ENCODE peak calls at places on chromosomes 5 and 9, in eight cellular contexts. C, G, V, B, D, I, U and E are unnamed samples.

GRCh38 chr9:128420651-128421473 is at the start of gene CERCAM:
- DNase-seq in C (peak), G (peak), V (peak), B (peak), D (peak), I (peak), U (peak), E (peak)

GRCh38 chr9:13857521-13857920 is 456.4 kb downstream of the NFIB start:
- DNase-seq in C (no peak), G (no peak), V (no peak), B (no peak), D (no peak), I (peak), U (no peak), E (peak)

GRCh38 chr5:4295663-4296339 is 700.2 kb downstream of the IRX1 start:
- DNase-seq in C (peak), G (peak), V (peak), B (no peak), D (no peak), I (no peak), U (peak), E (peak)

GRCh38 chr5:3310551-3311340 is 284.9 kb upstream of the IRX1 start:
- DNase-seq in C (peak), G (no peak), V (no peak), B (no peak), D (no peak), I (peak), U (no peak), E (peak)

GRCh38 chr5:75037106-75037505 is 15.3 kb downstream of the GCNT4 start:
- DNase-seq in C (no peak), G (no peak), V (peak), B (no peak), D (no peak), I (peak), U (no peak), E (peak)

GRCh38 chr5:39906146-39906545 is 481.4 kb upstream of the DAB2 start:
- DNase-seq in C (no peak), G (no peak), V (no peak), B (peak), D (no peak), I (peak), U (no peak), E (peak)

GRCh38 chr5:127092690-127093089 is 19.4 kb upstream of the C5orf63 start:
- DNase-seq in C (peak), G (peak), V (no peak), B (no peak), D (no peak), I (peak), U (peak), E (peak)

GRCh38 chr5:68834486-68834885 is 259.3 kb upstream of the SLC30A5 start:
- DNase-seq in C (no peak), G (no peak), V (peak), B (no peak), D (no peak), I (no peak), U (no peak), E (peak)

GRCh38 chr5:179228341-179229121 is 116.7 kb downstream of the ADAMTS2 start:
- DNase-seq in C (peak), G (no peak), V (no peak), B (no peak), D (no peak), I (no peak), U (peak), E (no peak)

GRCh38 chr9:78167356-78167755 is 68.5 kb upstream of the CEP78 start:
- DNase-seq in C (no peak), G (peak), V (peak), B (no peak), D (no peak), I (peak), U (no peak), E (no peak)

GRCh38 chr9:105911104-105911911 is 217.0 kb downstream of the TMEM38B start:
- DNase-seq in C (peak), G (peak), V (no peak), B (no peak), D (no peak), I (peak), U (no peak), E (no peak)

GRCh38 chr9:83646500-83647239 is 23.7 kb downstream of the IDNK start:
- DNase-seq in C (no peak), G (no peak), V (no peak), B (no peak), D (no peak), I (no peak), U (no peak), E (no peak)

GRCh38 chr5:59588922-59589321 is 304.6 kb downstream of the PDE4D start:
- DNase-seq in C (no peak), G (no peak), V (no peak), B (no peak), D (no peak), I (peak), U (no peak), E (peak)

GRCh38 chr5:141564216-141564692 is 54.5 kb downstream of the DIAPH1 start:
- DNase-seq in C (peak), G (peak), V (peak), B (peak), D (peak), I (peak), U (peak), E (peak)

GRCh38 chr9:14993891-14994554 is 83.8 kb upstream of the FREM1 start:
- DNase-seq in C (no peak), G (peak), V (no peak), B (no peak), D (no peak), I (no peak), U (no peak), E (peak)

GRCh38 chr9:112705773-112706427 is 12.0 kb downstream of the INIP start:
- DNase-seq in C (peak), G (peak), V (peak), B (no peak), D (no peak), I (peak), U (peak), E (peak)

GRCh38 chr5:126501448-126501847 is 78.2 kb downstream of the GRAMD2B start:
- DNase-seq in C (no peak), G (no peak), V (no peak), B (no peak), D (no peak), I (no peak), U (no peak), E (no peak)

GRCh38 chr5:135950611-135951010 is 4.2 kb downstream of the LECT2 start:
- DNase-seq in C (no peak), G (no peak), V (no peak), B (no peak), D (no peak), I (no peak), U (no peak), E (peak)

GRCh38 chr5:127705120-127705892 is 2.1 kb downstream of the CCDC192 start:
- DNase-seq in C (no peak), G (peak), V (peak), B (no peak), D (no peak), I (peak), U (no peak), E (peak)

GRCh38 chr5:58090704-58091103 is 369.2 kb downstream of the PLK2 start:
- DNase-seq in C (no peak), G (no peak), V (no peak), B (no peak), D (no peak), I (peak), U (no peak), E (no peak)

GRCh38 chr5:54727874-54728273 is 210.3 kb downstream of the SNX18 start:
- DNase-seq in C (no peak), G (no peak), V (no peak), B (no peak), D (no peak), I (no peak), U (no peak), E (no peak)

GRCh38 chr9:80292231-80292630 is 720.5 kb downstream of the TLE4 start:
- DNase-seq in C (no peak), G (no peak), V (no peak), B (no peak), D (no peak), I (no peak), U (no peak), E (no peak)
- TF ChIP-seq EZH2phosphoT487 in C (no peak), G (no peak), V (no peak), B (no peak), D (no peak), I (no peak), U (no peak), E (no peak)

GRCh38 chr5:133460172-133460758 is 152.1 kb downstream of the FSTL4 start:
- DNase-seq in C (peak), G (peak), V (no peak), B (peak), D (peak), I (peak), U (peak), E (peak)
- TF ChIP-seq EZH2phosphoT487 in C (no peak), G (no peak), V (no peak), B (no peak), D (no peak), I (no peak), U (no peak), E (no peak)

GRCh38 chr5:131328536-131329186 is 64.8 kb downstream of the CDC42SE2 start:
- DNase-seq in C (no peak), G (no peak), V (peak), B (no peak), D (no peak), I (peak), U (no peak), E (peak)

GRCh38 chr5:131323378-131323777 is 59.5 kb downstream of the CDC42SE2 start:
- DNase-seq in C (no peak), G (no peak), V (no peak), B (no peak), D (no peak), I (no peak), U (no peak), E (no peak)

GRCh38 chr5:131322926-131323325 is 59.1 kb downstream of the CDC42SE2 start:
- DNase-seq in C (no peak), G (no peak), V (no peak), B (no peak), D (no peak), I (peak), U (no peak), E (no peak)

GRCh38 chr5:131321066-131321465 is 57.2 kb downstream of the CDC42SE2 start:
- DNase-seq in C (no peak), G (no peak), V (no peak), B (no peak), D (no peak), I (no peak), U (no peak), E (no peak)

DNA sequence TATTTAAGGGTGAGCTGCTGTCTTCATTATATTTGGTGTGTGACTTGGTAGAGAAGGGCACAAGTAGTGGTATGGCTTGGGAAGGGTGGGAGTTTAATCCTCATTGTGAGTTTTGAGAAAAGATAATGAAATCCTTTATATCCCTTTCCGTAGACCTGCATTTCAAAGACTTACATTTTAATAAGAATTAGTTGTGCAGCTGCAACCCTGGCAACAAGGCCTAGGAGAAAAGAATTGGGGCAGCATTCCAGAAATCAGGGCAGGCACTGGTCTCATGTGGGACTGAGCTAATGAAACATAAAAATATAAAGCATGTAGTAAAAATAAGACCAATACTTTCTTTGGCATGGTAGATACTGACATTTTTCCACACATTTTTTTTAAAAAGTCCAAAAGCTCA is 60.5 kb downstream of the CDC42SE2 start:
- DNase-seq in C (peak), G (peak), V (no peak), B (no peak), D (no peak), I (no peak), U (no peak), E (no peak)
- TF ChIP-seq EZH2phosphoT487 in C (no peak), G (no peak), V (no peak), B (no peak), D (no peak), I (no peak), U (no peak), E (no peak)

GRCh38 chr5:173868096-173868879 is 19.9 kb upstream of the CPEB4 start:
- DNase-seq in C (no peak), G (no peak), V (no peak), B (no peak), D (no peak), I (peak), U (no peak), E (no peak)
- TF ChIP-seq EZH2phosphoT487 in C (no peak), G (no peak), V (no peak), B (no peak), D (no peak), I (no peak), U (no peak), E (no peak)

GRCh38 chr5:1502046-1502736 is 21.6 kb downstream of the LPCAT1 start:
- DNase-seq in C (no peak), G (peak), V (no peak), B (no peak), D (peak), I (no peak), U (no peak), E (no peak)
- TF ChIP-seq EZH2phosphoT487 in C (no peak), G (no peak), V (no peak), B (no peak), D (no peak), I (no peak), U (no peak), E (no peak)

GRCh38 chr9:74645007-74645639 is 148.0 kb downstream of the RORB start:
- DNase-seq in C (peak), G (peak), V (peak), B (peak), D (peak), I (peak), U (peak), E (peak)
- TF ChIP-seq EZH2phosphoT487 in C (no peak), G (no peak), V (no peak), B (no peak), D (no peak), I (no peak), U (no peak), E (no peak)

DNA sequence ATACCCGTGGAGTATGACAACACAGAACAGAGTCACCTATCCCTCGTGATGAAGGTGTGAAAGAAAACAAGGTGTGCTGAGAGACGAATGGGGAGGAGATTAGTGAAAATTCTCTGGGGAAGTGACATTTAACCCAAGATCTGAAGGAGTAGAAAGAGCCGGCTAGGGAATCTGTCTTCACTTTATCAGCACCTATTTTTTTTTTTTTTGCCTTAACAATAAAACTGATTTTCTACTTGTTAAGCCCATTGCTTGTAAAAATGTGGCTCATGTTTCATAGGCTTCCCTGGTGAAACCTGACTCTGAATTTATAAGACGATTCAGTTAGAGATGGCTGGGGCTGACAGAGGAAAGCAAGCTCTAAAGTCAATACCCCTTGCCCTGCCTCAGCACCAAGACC is 322.6 kb upstream of the MSX2 start:
- DNase-seq in C (no peak), G (no peak), V (no peak), B (no peak), D (no peak), I (peak), U (no peak), E (no peak)
- TF ChIP-seq EZH2phosphoT487 in C (no peak), G (no peak), V (no peak), B (no peak), D (no peak), I (no peak), U (no peak), E (no peak)

GRCh38 chr9:110700953-110701352 is 32.4 kb downstream of the MUSK start:
- DNase-seq in C (no peak), G (no peak), V (no peak), B (no peak), D (no peak), I (peak), U (no peak), E (peak)
- TF ChIP-seq EZH2phosphoT487 in C (no peak), G (no peak), V (no peak), B (no peak), D (no peak), I (no peak), U (no peak), E (no peak)

DNA sequence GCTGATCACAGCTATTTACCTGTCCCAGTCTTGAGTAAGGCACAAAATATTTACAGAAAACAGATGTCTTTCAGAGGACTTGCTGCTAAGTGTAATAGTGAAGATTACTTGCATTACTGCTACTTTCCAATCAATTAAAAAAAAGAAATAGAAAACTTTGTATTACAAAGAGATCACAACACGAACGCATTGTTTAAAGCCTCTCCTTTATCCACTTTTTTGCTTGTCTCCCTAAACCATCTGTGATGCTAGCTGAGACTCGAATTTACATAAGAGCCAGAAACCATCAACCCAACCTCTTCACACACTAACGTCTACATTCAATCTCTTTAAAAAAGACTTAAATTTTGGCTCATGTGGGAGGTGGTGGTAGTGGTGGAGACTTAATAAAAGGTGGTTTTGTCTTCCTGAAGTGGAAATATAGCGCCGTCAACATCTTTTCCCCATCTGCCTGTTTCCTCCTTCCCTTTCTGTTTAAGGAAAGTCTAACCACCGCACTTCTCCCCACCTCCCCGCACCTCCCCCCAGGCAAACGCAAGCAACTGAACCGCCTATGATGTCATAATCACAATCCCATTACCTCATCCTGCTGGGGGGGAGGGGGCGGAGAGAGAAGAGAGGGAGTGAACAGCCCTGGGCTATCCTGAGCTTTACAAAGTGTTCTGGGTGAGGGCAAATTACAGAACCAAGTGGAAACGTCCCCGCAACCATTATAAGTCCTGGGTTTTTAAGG is 948 bp upstream of the FAM53C start:
- DNase-seq in C (no peak), G (peak), V (peak), B (no peak), D (no peak), I (no peak), U (peak), E (peak)
- TF ChIP-seq EZH2phosphoT487 in C (no peak), G (no peak), V (no peak), B (no peak), D (no peak), I (no peak), U (no peak), E (no peak)